ENCODE peak calls at places on chromosomes 12 and 14, in four cellular contexts. U, T, M and G are unnamed samples.

GRCh38 chr14:99035712-99036593 is 236.0 kb downstream of the BCL11B start:
- DNase-seq in M (peak), U (peak), T (peak), G (peak)

GRCh38 chr12:49827351-49828099 is 688 bp downstream of the NCKAP5L start:
- DNase-seq in T (peak), U (peak), M (peak), G (peak)

GRCh38 chr12:46470975-46471374 is 98.4 kb upstream of the SLC38A2 start:
- DNase-seq in T (no peak), M (no peak), U (peak), G (no peak)

GRCh38 chr12:123907726-123908476 is 64.7 kb downstream of the CCDC92 start:
- DNase-seq in T (peak), U (no peak), M (no peak), G (peak)

GRCh38 chr14:45810152-45810872 is 557.3 kb upstream of the MIS18BP1 start:
- DNase-seq in M (no peak), T (peak), U (peak), G (peak)

GRCh38 chr12:116937640-116938039 is 26.9 kb downstream of the FBXW8 start:
- DNase-seq in M (no peak), T (no peak), U (no peak), G (no peak)

GRCh38 chr12:88591343-88591742 is 11.1 kb upstream of the KITLG start:
- DNase-seq in M (no peak), U (peak), T (no peak), G (no peak)

GRCh38 chr12:123934829-123935228 is 37.8 kb downstream of the CCDC92 start:
- DNase-seq in T (no peak), U (no peak), M (no peak), G (no peak)

GRCh38 chr12:124715121-124715990 is 147.9 kb upstream of the NCOR2 start:
- DNase-seq in U (peak), T (no peak), M (peak), G (peak)

GRCh38 chr12:6551063-6551461 is 4.8 kb downstream of the IFFO1 start:
- DNase-seq in U (no peak), T (no peak), M (no peak), G (peak)

GRCh38 chr14:34374998-34375740 is 86.9 kb downstream of the SPTSSA start:
- DNase-seq in U (peak), M (no peak), T (no peak), G (no peak)

DNA sequence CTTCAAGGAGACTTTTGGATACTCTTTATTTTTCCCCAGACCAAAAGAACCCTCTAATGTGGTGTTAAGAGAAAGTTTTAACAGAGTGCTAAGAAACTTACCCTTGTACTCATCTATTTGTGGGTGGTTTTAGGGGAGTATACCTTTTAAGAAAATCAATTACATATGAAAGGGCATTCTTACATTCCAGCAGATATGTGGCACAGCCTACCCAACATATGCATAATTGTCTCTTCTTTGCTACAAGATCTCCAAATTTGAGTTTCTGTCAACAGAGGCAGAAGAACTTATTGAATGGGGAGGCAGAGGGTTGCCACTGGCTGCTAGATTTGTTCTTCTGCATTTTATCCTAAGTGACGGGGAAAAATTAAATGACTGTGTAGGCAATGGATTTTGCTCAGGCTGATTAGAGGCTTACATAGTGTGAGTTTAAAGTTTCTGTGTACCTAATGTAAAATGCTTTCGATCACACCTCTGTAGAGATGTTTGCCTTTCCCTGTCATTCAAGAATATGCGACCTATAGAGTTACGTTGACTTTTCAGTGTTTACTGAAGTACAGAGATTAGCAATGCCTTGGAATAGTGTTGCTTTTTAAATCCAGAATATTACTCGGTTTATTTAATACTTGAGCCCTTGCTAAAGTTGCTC is 54.6 kb downstream of the PROX2 start:
- DNase-seq in M (no peak), U (no peak), T (no peak), G (no peak)
- H3K4me3 ChIP-seq in M (no peak), U (no peak), T (no peak), G (no peak)

DNA sequence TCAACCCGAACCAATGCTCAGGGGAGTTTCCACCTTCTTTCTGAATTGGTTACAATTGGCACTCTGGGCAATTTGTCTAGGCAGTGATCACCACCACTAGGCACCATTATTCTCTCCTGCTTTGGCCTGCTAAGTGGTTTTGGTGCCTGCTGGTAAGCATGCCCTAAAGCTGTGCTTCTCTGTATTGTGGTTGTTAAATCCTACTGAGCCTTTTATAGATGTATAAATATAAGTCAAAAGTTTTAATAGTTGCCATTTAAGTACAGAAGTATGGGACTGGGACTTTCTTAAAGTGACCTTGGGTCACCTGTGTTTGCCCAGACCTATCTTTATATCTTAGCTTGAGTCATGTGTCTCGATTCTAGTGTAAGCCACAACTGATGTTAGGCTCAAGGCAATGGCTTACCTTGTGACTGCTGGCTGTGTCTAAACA is 475.9 kb downstream of the SLC16A7 start:
- DNase-seq in T (no peak), M (no peak), U (peak), G (no peak)
- H3K27ac ChIP-seq in T (no peak), M (no peak), U (peak), G (no peak)

DNA sequence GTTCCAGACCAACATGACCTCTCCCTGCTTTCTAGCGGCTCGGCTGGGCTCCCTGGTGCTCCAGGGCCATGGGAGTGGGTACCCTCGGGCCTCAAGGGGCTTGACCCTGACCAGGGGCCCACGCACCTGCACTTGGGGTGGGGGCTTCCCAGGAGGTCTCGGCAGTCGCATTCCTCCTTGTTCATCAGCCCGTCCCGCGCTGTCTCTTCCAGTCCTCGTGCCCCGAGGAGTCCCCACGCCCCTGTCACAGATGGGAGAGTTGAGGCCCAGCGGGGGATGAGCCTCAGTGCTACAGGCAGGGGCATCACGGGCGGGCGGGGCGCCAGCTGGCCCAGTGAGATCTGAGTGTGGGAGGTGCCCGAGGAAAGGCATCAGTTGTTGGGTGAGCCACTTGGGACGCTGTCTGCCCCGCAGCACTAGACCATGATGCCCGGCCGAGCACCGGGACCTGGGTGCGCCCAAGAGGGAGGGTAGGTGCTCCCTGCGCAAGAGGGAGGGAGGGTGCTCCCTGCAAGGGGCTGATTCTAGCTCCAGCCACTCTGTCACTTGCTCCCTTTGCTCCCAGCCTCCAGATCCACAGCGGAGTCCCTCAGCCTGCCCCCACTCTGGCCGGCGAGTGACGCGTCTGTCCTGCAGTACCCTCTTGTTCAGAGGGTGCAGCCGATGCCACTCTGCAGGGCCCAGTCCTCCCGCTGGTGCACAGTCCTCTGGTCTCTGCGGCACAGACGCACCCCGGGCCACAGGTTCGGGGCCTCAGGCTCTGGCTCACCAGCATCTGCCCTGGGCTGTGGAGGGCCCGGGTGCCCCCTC is 23.8 kb downstream of the MMP17 start:
- DNase-seq in M (peak), U (no peak), T (no peak), G (no peak)
- H3K4me3 ChIP-seq in M (no peak), U (no peak), T (no peak), G (no peak)

GRCh38 chr14:105093426-105094192 is 28.4 kb upstream of the GPR132 start:
- DNase-seq in M (peak), U (peak), T (peak), G (peak)
- H3K27ac ChIP-seq in M (peak), U (peak), T (no peak), G (no peak)

DNA sequence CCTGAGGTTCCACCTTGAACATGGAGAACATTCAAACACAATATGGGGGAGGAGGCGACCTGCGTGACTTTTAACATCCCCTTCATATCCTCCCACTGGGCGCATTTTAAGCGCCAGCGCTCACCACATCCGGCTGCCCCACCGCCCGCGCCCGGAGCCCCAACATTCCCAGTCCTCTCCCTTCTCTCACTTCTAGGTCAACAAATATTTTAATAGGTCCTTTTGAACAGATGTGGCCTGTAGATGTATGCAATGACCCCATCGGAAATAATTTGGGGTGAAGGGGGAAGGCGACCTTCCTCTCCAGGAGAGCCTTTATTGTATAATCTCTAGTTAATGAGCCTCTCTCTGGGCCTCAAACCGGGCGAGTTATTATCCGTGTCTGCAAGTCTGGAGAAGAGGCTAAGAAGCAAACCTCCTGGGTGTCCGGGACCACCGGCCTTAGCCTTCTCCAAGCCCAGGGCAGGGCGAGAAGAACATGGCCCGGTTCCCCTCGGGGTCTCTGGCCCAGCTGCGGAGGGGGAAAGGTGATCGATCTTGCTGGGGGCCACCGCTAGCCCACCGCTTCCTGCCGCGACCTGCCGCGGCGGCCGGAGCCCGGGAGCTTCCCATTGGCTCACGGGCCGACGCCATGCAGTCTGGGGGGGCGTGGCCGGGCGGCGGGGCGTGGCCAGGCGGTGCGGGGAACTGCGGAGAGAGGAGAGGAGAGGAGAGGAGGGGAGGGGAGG is 83.2 kb upstream of the HMGA2 start:
- DNase-seq in U (peak), M (peak), T (peak), G (peak)
- H3K4me3 ChIP-seq in U (peak), M (peak), T (peak), G (peak)

GRCh38 chr12:31405021-31405420 is 79.1 kb upstream of the SINHCAF start:
- DNase-seq in U (no peak), T (no peak), M (no peak), G (no peak)
- H3K27ac ChIP-seq in U (no peak), T (no peak), M (peak), G (no peak)

GRCh38 chr12:65119063-65119462 is 2.0 kb downstream of the WIF1 start:
- DNase-seq in M (no peak), T (no peak), U (no peak), G (no peak)

GRCh38 chr12:65122661-65123060 is 1.6 kb upstream of the WIF1 start:
- DNase-seq in T (no peak), M (no peak), U (peak), G (peak)

GRCh38 chr12:65121956-65122469 is 908 bp upstream of the WIF1 start:
- DNase-seq in M (no peak), U (no peak), T (no peak), G (no peak)

GRCh38 chr12:65123435-65124063 is 2.4 kb upstream of the WIF1 start:
- DNase-seq in U (peak), T (peak), M (peak), G (peak)

GRCh38 chr12:65121049-65121955 is at the start of gene WIF1:
- DNase-seq in M (peak), U (peak), T (peak), G (no peak)
- H3K4me3 ChIP-seq in M (peak), U (peak), T (peak), G (no peak)